ENCODE peak calls at places on chromosomes 13 and 19, in five cellular contexts. Y is progenitor cell of endocrine pancreas, I is dermis microvascular lymphatic vessel endothelial cell, O is KBM-7, K is HuH-7.5. J is an unnamed sample.

GRCh38 chr19:49272204-49272603 is 52.8 kb downstream of the SLC6A16 start:
- DNase-seq in O (no peak), K (no peak), Y (no peak), I (no peak), J (no peak)

GRCh38 chr13:108266316-108266936 is 3.1 kb upstream of the TNFSF13B start:
- DNase-seq in Y (no peak), K (no peak), O (peak), I (peak), J (no peak)

GRCh38 chr19:47228168-47228936 is 2.6 kb downstream of the BBC3 start:
- DNase-seq in K (peak), Y (peak), I (no peak), O (peak), J (no peak)

GRCh38 chr13:26693749-26694463 is 66.7 kb downstream of the GPR12 start:
- DNase-seq in I (no peak), Y (no peak), O (no peak), K (no peak), J (no peak)

GRCh38 chr13:32175307-32175706 is 139.9 kb downstream of the ZAR1L start:
- DNase-seq in Y (no peak), K (no peak), I (no peak), O (no peak), J (no peak)

GRCh38 chr19:13839938-13840750 is 36.8 kb upstream of the NANOS3 start:
- DNase-seq in O (no peak), Y (no peak), K (no peak), I (no peak), J (no peak)

GRCh38 chr13:99015606-99016520 is 38.0 kb upstream of the DOCK9 start:
- DNase-seq in K (no peak), O (no peak), Y (no peak), I (no peak), J (no peak)

GRCh38 chr13:48977973-48978372 is 2.3 kb downstream of the FNDC3A start:
- DNase-seq in Y (no peak), O (no peak), K (no peak), I (no peak), J (no peak)

GRCh38 chr13:24228852-24229458 is 68.4 kb downstream of the SPATA13 start:
- DNase-seq in K (peak), I (peak), O (peak), Y (no peak), J (no peak)

GRCh38 chr13:114108141-114108761 is 24.2 kb downstream of the RASA3 start:
- DNase-seq in Y (no peak), K (no peak), O (no peak), I (no peak), J (no peak)

J was measured in 8988T.